ENCODE peak calls at places on chromosomes 1 and 21, in six cellular contexts. One of them, this sample, is unnamed.

GRCh38 chr1:18069903-18070302 is 37.7 kb upstream of the IGSF21 start:
- DNase-seq in psoas muscle: no peak
- DNase-seq in BE2C: no peak
- DNase-seq in GM04504: no peak
- DNase-seq in activated gamma-delta T cell treated with anti-CD3 and anti-CD28 coated beads, Interleukin-2, amount 50 U/mL, for 16 hours: no peak
- DNase-seq in tibial artery: no peak
- DNase-seq in this sample: no peak

GRCh38 chr1:55848906-55849305 is 633.7 kb upstream of the USP24 start:
- DNase-seq in psoas muscle: no peak
- DNase-seq in BE2C: no peak
- DNase-seq in GM04504: no peak
- DNase-seq in activated gamma-delta T cell treated with anti-CD3 and anti-CD28 coated beads, Interleukin-2, amount 50 U/mL, for 16 hours: no peak
- DNase-seq in tibial artery: no peak
- DNase-seq in this sample: no peak

GRCh38 chr1:57966751-57967406 is 543.0 kb upstream of the DAB1 start:
- DNase-seq in psoas muscle: no peak
- DNase-seq in BE2C: no peak
- DNase-seq in GM04504: peak; percentile 1
- DNase-seq in activated gamma-delta T cell treated with anti-CD3 and anti-CD28 coated beads, Interleukin-2, amount 50 U/mL, for 16 hours: no peak
- DNase-seq in tibial artery: no peak
- DNase-seq in this sample: no peak

GRCh38 chr1:20051218-20051829 is 18.7 kb upstream of the PLA2G5 start:
- DNase-seq in psoas muscle: no peak
- DNase-seq in BE2C: no peak
- DNase-seq in GM04504: no peak
- DNase-seq in activated gamma-delta T cell treated with anti-CD3 and anti-CD28 coated beads, Interleukin-2, amount 50 U/mL, for 16 hours: no peak
- DNase-seq in tibial artery: no peak
- DNase-seq in this sample: no peak

GRCh38 chr1:159012495-159012894 is 2.8 kb downstream of the IFI16 start:
- DNase-seq in psoas muscle: no peak
- DNase-seq in BE2C: no peak
- DNase-seq in GM04504: no peak
- DNase-seq in activated gamma-delta T cell treated with anti-CD3 and anti-CD28 coated beads, Interleukin-2, amount 50 U/mL, for 16 hours: no peak
- DNase-seq in tibial artery: peak; percentile 41
- DNase-seq in this sample: no peak

GRCh38 chr1:22376001-22376400 is 75.7 kb upstream of the ZBTB40 start:
- DNase-seq in psoas muscle: peak; percentile 21
- DNase-seq in BE2C: no peak
- DNase-seq in GM04504: no peak
- DNase-seq in activated gamma-delta T cell treated with anti-CD3 and anti-CD28 coated beads, Interleukin-2, amount 50 U/mL, for 16 hours: no peak
- DNase-seq in tibial artery: no peak
- DNase-seq in this sample: no peak

GRCh38 chr1:223670458-223671159 is 5.1 kb upstream of the CAPN8 start:
- DNase-seq in psoas muscle: no peak
- DNase-seq in BE2C: peak; percentile 37
- DNase-seq in GM04504: no peak
- DNase-seq in activated gamma-delta T cell treated with anti-CD3 and anti-CD28 coated beads, Interleukin-2, amount 50 U/mL, for 16 hours: no peak
- DNase-seq in tibial artery: no peak
- DNase-seq in this sample: no peak

GRCh38 chr1:111643696-111644095 is 24.1 kb downstream of the RAP1A start:
- DNase-seq in psoas muscle: no peak
- DNase-seq in BE2C: no peak
- DNase-seq in GM04504: no peak
- DNase-seq in activated gamma-delta T cell treated with anti-CD3 and anti-CD28 coated beads, Interleukin-2, amount 50 U/mL, for 16 hours: no peak
- DNase-seq in tibial artery: no peak
- DNase-seq in this sample: no peak

GRCh38 chr1:231487019-231487418 is 41.5 kb upstream of the TSNAX start:
- DNase-seq in psoas muscle: no peak
- DNase-seq in BE2C: no peak
- DNase-seq in GM04504: no peak
- DNase-seq in activated gamma-delta T cell treated with anti-CD3 and anti-CD28 coated beads, Interleukin-2, amount 50 U/mL, for 16 hours: no peak
- DNase-seq in tibial artery: no peak
- DNase-seq in this sample: no peak

GRCh38 chr1:97186381-97186780 is 464.8 kb downstream of the PTBP2 start:
- DNase-seq in psoas muscle: no peak
- DNase-seq in BE2C: peak; percentile 15
- DNase-seq in GM04504: no peak
- DNase-seq in activated gamma-delta T cell treated with anti-CD3 and anti-CD28 coated beads, Interleukin-2, amount 50 U/mL, for 16 hours: no peak
- DNase-seq in tibial artery: no peak
- DNase-seq in this sample: no peak

GRCh38 chr1:94543003-94543402 is 1.4 kb upstream of the F3 start:
- DNase-seq in psoas muscle: no peak
- DNase-seq in BE2C: no peak
- DNase-seq in GM04504: no peak
- DNase-seq in activated gamma-delta T cell treated with anti-CD3 and anti-CD28 coated beads, Interleukin-2, amount 50 U/mL, for 16 hours: no peak
- DNase-seq in tibial artery: no peak
- DNase-seq in this sample: no peak

GRCh38 chr1:87129038-87129437 is 199.6 kb upstream of the LMO4 start:
- DNase-seq in psoas muscle: no peak
- DNase-seq in BE2C: no peak
- DNase-seq in GM04504: no peak
- DNase-seq in activated gamma-delta T cell treated with anti-CD3 and anti-CD28 coated beads, Interleukin-2, amount 50 U/mL, for 16 hours: no peak
- DNase-seq in tibial artery: no peak
- DNase-seq in this sample: no peak

GRCh38 chr21:29096619-29097018 is 23.2 kb upstream of the CCT8 start:
- DNase-seq in psoas muscle: no peak
- DNase-seq in BE2C: no peak
- DNase-seq in GM04504: no peak
- DNase-seq in activated gamma-delta T cell treated with anti-CD3 and anti-CD28 coated beads, Interleukin-2, amount 50 U/mL, for 16 hours: no peak
- DNase-seq in tibial artery: no peak
- DNase-seq in this sample: no peak

GRCh38 chr1:161389691-161390558 is 22.2 kb upstream of the CFAP126 start:
- DNase-seq in psoas muscle: peak; percentile 98
- DNase-seq in BE2C: peak; percentile 98
- DNase-seq in GM04504: peak; percentile 95
- DNase-seq in activated gamma-delta T cell treated with anti-CD3 and anti-CD28 coated beads, Interleukin-2, amount 50 U/mL, for 16 hours: peak; percentile 89
- DNase-seq in tibial artery: peak; percentile 98
- DNase-seq in this sample: peak; percentile 98

This sample was measured in heart right ventricle.